ENCODE peak calls at places on chromosome 4, in eight cellular contexts. A is A549, H is SK-N-SH, O is IMR-90, Y is HepG2, D is GM12878, I is H1, J is K562. U is an unnamed sample.

GRCh38 chr4:7415927-7416686 is 18.6 kb downstream of the PSAPL1 start:
- DNase-seq in A (no peak), D (no peak), O (no peak), J (no peak), Y (no peak), I (no peak), H (no peak), U (peak)

GRCh38 chr4:72954811-72955210 is 114.7 kb downstream of the COX18 start:
- DNase-seq in J (no peak), D (no peak), O (no peak), H (no peak), A (no peak), I (no peak), Y (no peak), U (no peak)

GRCh38 chr4:3822230-3822947 is 56.2 kb downstream of the ADRA2C start:
- DNase-seq in A (peak), H (no peak), Y (peak), O (no peak), D (no peak), I (no peak), J (no peak), U (no peak)

GRCh38 chr4:77002321-77002720 is 52.8 kb downstream of the SEPTIN11 start:
- DNase-seq in Y (no peak), J (no peak), O (peak), H (no peak), A (no peak), I (no peak), D (no peak), U (no peak)

GRCh38 chr4:111960241-111960667 is 185.0 kb upstream of the FAM241A start:
- DNase-seq in I (no peak), Y (no peak), D (peak), H (no peak), J (no peak), O (no peak), A (peak), U (no peak)

GRCh38 chr4:122826000-122826595 is 533 bp upstream of the FGF2 start:
- DNase-seq in O (peak), I (no peak), H (peak), A (no peak), J (no peak), Y (no peak), D (no peak), U (no peak)

GRCh38 chr4:76373919-76374552 is 46.9 kb downstream of the CCDC158 start:
- DNase-seq in J (no peak), A (peak), I (no peak), O (no peak), Y (no peak), H (no peak), D (no peak), U (no peak)

GRCh38 chr4:169270810-169271691 is at the start of gene SH3RF1:
- DNase-seq in A (peak), J (peak), O (peak), H (peak), Y (peak), I (peak), D (no peak), U (peak)

GRCh38 chr4:180640193-180640592 is 1603.0 kb upstream of the TENM3 start:
- DNase-seq in Y (no peak), D (no peak), O (no peak), J (no peak), I (no peak), H (no peak), A (no peak), U (no peak)

GRCh38 chr4:175531405-175532091 is 280.5 kb downstream of the GPM6A start:
- DNase-seq in A (peak), H (no peak), J (no peak), D (no peak), Y (no peak), I (no peak), O (peak), U (no peak)

DNA sequence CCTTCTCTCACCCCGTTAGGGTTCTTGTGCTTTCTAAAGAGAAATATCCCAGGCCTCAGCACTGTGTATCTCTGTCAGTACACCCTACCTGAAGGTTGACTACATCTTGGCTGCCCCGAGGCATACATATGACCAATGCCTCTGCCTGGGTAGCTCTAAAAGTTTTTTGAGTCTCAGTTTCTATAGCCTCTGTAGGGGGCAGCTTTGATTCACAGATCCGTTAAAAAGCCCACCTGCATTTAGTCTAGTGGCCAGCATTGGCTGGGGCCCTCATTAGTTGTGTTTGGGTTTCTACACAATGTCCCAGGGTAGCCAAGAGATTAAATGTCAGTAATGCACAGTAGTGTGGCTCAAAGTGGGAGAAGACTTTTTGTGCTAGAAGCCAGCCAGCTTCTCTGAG is 151.1 kb downstream of the CFAP299 start:
- DNase-seq in A (no peak), J (no peak), O (no peak), I (no peak), Y (no peak), H (no peak), D (no peak), U (no peak)
- TF ChIP-seq USF2 in A (no peak), J (no peak), O (no peak), I (no peak), Y (no peak), H (no peak), D (no peak), U (no peak)

DNA sequence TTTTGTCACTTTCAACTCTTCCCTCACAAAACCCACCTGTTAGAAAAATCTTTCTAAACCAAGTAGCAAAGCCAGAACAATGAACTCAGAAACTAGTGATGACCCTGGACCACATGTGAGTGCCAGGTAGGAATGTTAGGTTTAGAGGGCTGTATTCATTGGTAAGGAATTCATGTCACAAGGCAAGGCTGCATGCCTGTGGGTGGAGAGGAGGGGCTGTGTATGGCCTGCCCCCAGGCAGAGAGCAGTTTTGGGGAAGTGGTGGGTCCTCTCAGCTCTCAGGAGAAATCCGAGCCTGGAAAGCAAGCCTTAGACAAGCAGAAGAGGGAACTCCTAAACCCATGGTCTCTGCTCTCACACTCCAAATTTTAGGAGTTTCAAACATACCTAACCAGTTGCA is 2.4 kb downstream of the RNF175 start:
- DNase-seq in J (no peak), D (no peak), Y (no peak), I (no peak), H (no peak), O (no peak), A (no peak), U (no peak)
- TF ChIP-seq USF2 in J (no peak), D (no peak), Y (no peak), I (no peak), H (no peak), O (no peak), A (no peak), U (no peak)

DNA sequence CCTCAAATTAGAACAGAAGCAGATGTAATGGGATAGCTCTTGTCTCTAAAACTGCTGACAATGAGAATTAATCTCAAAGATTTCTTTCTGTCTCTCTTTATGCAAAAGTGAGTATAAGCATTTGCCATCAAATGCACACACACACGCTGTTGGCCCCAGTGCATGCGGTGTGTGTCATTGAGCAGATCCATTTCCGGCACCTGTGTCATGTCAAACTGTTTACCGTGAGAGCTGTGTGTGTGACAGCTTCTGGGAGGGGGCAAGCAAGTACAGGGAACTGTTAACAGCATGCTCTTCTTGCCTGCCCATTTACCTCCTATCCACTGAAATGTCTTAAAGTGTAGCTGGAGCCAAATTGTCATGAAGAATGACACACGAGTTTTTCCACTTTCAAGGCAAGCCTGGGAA is 297.9 kb upstream of the FAT4 start:
- DNase-seq in O (no peak), D (no peak), J (no peak), H (peak), A (no peak), Y (no peak), I (no peak), U (no peak)
- TF ChIP-seq USF2 in O (no peak), D (no peak), J (no peak), H (no peak), A (no peak), Y (no peak), I (no peak), U (no peak)

GRCh38 chr4:86032476-86033022 is 327.3 kb downstream of the MAPK10 start:
- DNase-seq in J (no peak), Y (no peak), A (no peak), H (peak), I (no peak), D (no peak), O (peak), U (no peak)

GRCh38 chr4:86031927-86032326 is 327.9 kb downstream of the MAPK10 start:
- DNase-seq in A (no peak), I (no peak), J (no peak), H (no peak), Y (no peak), D (no peak), O (no peak), U (no peak)

DNA sequence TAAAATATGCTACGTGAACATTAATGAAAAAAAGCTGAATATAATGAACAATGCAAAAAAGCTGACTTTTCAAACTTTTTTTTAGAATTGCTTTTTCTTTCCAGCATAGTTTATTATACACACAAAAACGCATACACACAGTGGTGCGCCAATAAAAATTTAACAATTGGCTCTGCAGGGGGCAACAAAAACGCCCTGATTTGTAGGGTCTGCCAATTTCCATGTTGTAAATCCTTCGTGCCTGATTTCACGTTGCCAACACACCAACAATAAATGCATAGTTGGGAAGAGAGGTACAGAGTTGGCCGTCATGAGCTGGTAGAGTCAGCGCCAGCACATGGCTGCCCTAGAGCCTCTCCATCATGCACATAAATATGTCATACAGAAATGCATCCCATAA is 333.1 kb downstream of the MAPK10 start:
- DNase-seq in J (no peak), O (no peak), I (no peak), H (no peak), A (no peak), Y (no peak), D (no peak), U (no peak)
- TF ChIP-seq USF2 in J (no peak), O (no peak), I (no peak), H (no peak), A (no peak), Y (no peak), D (no peak), U (no peak)

DNA sequence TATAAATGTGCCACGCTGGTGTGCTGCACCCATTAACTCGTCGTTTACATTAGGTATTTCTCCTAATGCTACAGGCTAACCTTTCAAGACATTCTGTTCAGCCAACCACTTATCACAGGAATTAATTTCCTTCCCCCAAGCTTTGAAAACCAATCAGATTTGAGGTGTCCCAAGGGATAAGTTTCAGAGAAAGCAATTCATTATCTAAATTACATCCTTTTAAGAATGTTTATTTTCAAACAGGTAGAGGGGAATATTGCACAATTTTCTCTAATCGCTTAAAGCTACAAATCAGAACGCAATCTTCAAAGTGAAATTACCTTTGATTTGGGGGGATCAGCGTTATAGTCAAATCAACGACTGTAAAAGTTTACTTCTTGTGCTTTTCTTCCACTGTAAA is 1.6 kb downstream of the CLOCK start:
- DNase-seq in Y (peak), H (no peak), O (peak), A (no peak), J (peak), D (no peak), I (no peak), U (no peak)
- TF ChIP-seq USF2 in Y (no peak), H (no peak), O (no peak), A (no peak), J (no peak), D (no peak), I (no peak), U (no peak)

GRCh38 chr4:23171971-23172370 is 479.2 kb downstream of the GBA3 start:
- DNase-seq in D (no peak), Y (no peak), J (no peak), O (no peak), I (no peak), A (no peak), H (no peak), U (no peak)

GRCh38 chr4:23169598-23170311 is 477.0 kb downstream of the GBA3 start:
- DNase-seq in O (no peak), H (no peak), J (no peak), A (no peak), I (no peak), Y (no peak), D (no peak), U (no peak)

GRCh38 chr4:23174179-23174578 is 481.4 kb downstream of the GBA3 start:
- DNase-seq in I (no peak), H (no peak), D (no peak), O (no peak), A (no peak), J (no peak), Y (no peak), U (no peak)
- TF ChIP-seq USF2 in I (no peak), H (no peak), D (no peak), O (no peak), A (no peak), J (no peak), Y (no peak), U (no peak)

GRCh38 chr4:74202062-74202586 is 44.2 kb downstream of the MTHFD2L start:
- DNase-seq in D (no peak), A (peak), I (no peak), O (peak), H (no peak), J (no peak), Y (peak), U (no peak)
- TF ChIP-seq USF2 in D (no peak), A (no peak), I (no peak), O (no peak), H (no peak), J (no peak), Y (no peak), U (no peak)

DNA sequence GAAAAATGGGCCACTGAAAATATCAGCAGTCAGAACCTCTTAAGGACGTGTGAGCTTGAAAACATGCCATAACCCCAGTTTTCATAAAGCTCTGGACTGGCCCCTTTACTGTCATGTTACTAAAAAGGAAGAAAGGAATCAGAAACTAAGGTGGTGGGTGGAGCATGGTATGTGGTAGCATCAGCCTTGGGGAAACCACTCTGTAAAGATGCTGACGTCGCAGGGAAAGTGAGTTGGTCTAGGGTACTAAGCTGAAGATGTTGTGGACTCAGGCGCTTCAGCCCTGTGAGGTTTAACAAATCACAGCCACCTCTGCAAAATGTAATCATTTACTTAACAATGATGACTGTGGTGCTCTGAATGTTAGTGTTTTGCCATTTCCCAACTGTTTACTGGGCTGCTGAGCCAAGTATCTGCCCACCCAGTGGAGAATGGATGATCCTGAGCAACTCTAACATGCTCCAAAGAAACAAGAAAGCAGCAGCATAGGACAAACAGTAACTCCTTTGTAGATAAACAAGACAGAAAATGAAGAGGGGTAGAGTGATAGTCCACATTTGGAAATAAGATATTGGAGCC is 33.4 kb downstream of the C4orf54 start:
- DNase-seq in Y (no peak), H (no peak), I (no peak), D (no peak), O (no peak), J (no peak), A (no peak), U (no peak)
- TF ChIP-seq USF2 in Y (no peak), H (no peak), I (no peak), D (no peak), O (no peak), J (no peak), A (no peak), U (no peak)

GRCh38 chr4:104682311-104682710 is 187.6 kb upstream of the CXXC4 start:
- DNase-seq in Y (no peak), I (no peak), O (no peak), H (no peak), A (no peak), D (no peak), J (no peak), U (no peak)

GRCh38 chr4:104677122-104677521 is 182.4 kb upstream of the CXXC4 start:
- DNase-seq in Y (no peak), A (no peak), H (no peak), I (no peak), O (no peak), D (no peak), J (peak), U (no peak)
- TF ChIP-seq USF2 in Y (no peak), A (no peak), H (no peak), I (no peak), O (no peak), D (no peak), J (no peak), U (no peak)

DNA sequence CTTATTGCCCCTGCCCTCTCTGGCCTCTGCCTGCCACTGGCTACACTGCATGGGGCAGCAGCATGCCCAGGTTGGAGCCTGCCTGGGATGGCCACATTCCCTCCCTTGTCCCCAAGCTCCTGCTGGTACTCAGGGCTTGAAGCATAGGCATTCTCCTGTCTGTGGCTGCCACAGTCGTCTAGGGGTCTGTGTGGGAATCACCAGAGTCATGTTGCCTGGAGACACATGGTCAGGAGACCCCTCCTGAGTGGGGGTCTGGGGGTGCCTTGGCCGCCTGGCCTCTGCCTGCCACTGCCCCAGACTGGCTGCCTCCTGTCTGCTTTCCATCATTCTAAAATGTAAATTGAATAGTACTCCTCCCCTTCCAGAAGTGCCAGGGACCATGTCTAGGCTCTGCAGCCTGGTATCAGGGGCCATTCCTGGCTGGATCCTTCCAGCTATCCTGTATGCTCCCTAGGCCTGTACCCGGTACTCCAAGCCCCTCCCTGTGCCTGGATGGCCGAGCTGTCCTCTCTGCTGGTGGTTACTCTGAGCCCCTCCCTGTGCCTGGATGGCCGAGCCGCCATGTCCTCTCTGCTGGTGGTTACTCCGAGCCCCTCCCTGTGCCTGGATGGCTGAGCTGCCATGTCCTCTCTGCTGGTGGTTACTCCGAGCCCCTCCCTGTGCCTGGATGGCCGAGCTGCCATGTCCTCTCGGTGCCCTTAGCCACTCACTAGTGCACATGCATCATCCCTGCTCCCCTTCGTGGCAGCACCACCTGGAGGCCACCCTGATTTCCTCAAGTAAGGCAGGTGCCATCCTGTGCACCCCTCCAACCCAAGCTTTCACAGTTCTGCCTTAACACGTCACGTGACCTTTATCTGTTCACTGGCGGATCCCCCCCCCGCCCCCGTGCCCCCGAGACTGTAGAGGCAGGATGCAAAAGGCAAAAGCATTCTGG is 5.5 kb upstream of the NKX1-1 start:
- DNase-seq in J (no peak), A (no peak), H (peak), O (no peak), D (no peak), Y (no peak), I (peak), U (no peak)
- TF ChIP-seq USF2 in J (no peak), A (peak), H (no peak), O (no peak), D (no peak), Y (no peak), I (no peak), U (no peak)